ENCODE peak calls at places on chromosome 16, in six cellular contexts. Z is left lung; U is tibial nerve; V is CD8-positive, alpha-beta memory T cell; F is CD8-positive, alpha-beta T cell; L is right lobe of liver. N is an unnamed sample.

GRCh38 chr16:66357523-66357928 is 9.0 kb upstream of the CDH5 start:
- DNase-seq in L (no peak), U (peak; percentile 41), Z (no peak), F (no peak), V (no peak), N (no peak)

GRCh38 chr16:81374514-81374913 is 59.8 kb downstream of the GAN start:
- DNase-seq in F (no peak), Z (no peak), L (no peak), V (no peak), U (no peak), N (no peak)

GRCh38 chr16:86384263-86384649 is 126.1 kb upstream of the FOXF1 start:
- DNase-seq in U (no peak), F (no peak), V (no peak), L (no peak), Z (no peak), N (peak; percentile 84)

GRCh38 chr16:85253127-85253941 is 141.1 kb upstream of the CIBAR2 start:
- DNase-seq in V (peak; percentile 59), U (no peak), L (peak; percentile 91), F (peak; percentile 77), Z (peak; percentile 60), N (no peak)

GRCh38 chr16:86567701-86568571 is 1.3 kb downstream of the FOXC2 start:
- DNase-seq in V (no peak), Z (no peak), U (no peak), F (no peak), L (no peak), N (no peak)

GRCh38 chr16:50246299-50247122 is 19.8 kb upstream of the ADCY7 start:
- DNase-seq in V (no peak), Z (peak; percentile 56), L (no peak), F (no peak), U (no peak), N (peak; percentile 83)

GRCh38 chr16:14070555-14070876 is 603 bp upstream of the MRTFB start:
- DNase-seq in L (no peak), V (no peak), U (no peak), Z (no peak), F (no peak), N (no peak)

GRCh38 chr16:49986351-49987124 is 38.5 kb upstream of the CNEP1R1 start:
- DNase-seq in Z (no peak), U (no peak), L (no peak), V (no peak), F (no peak), N (no peak)

GRCh38 chr16:30761427-30761927 is 385 bp downstream of the CFAP119 start:
- DNase-seq in Z (no peak), F (no peak), L (no peak), V (peak; percentile 29), U (no peak), N (peak; percentile 78)

GRCh38 chr16:10949424-10949970 is 5.1 kb downstream of the CLEC16A start:
- DNase-seq in U (no peak), V (no peak), L (no peak), Z (peak; percentile 61), F (no peak), N (no peak)

GRCh38 chr16:87847785-87848675 is 21.3 kb downstream of the SLC7A5 start:
- DNase-seq in V (no peak), U (peak; percentile 46), L (peak; percentile 81), Z (no peak), F (no peak), N (no peak)

GRCh38 chr16:73092236-73092781 is 44.4 kb upstream of the ZFHX3 start:
- DNase-seq in F (no peak), V (no peak), Z (no peak), L (no peak), U (no peak), N (no peak)

GRCh38 chr16:49540836-49541235 is 167.2 kb downstream of the C16orf78 start:
- DNase-seq in F (no peak), V (no peak), L (no peak), Z (no peak), U (no peak), N (no peak)

GRCh38 chr16:60271382-60272180 is 1537.5 kb upstream of the GOT2 start:
- DNase-seq in L (no peak), U (no peak), V (no peak), F (no peak), Z (no peak), N (no peak)

GRCh38 chr16:69417537-69418199 is 6.8 kb upstream of the CYB5B start:
- DNase-seq in F (no peak), L (no peak), V (no peak), U (no peak), Z (no peak), N (no peak)

GRCh38 chr16:17205279-17206139 is 265.3 kb downstream of the XYLT1 start:
- DNase-seq in F (no peak), Z (no peak), U (no peak), L (no peak), V (no peak), N (no peak)

GRCh38 chr16:67406628-67407027 is 9.6 kb downstream of the ZDHHC1 start:
- DNase-seq in Z (no peak), L (no peak), U (no peak), F (no peak), V (no peak), N (no peak)

GRCh38 chr16:53094013-53094630 is 39.3 kb downstream of the CHD9 start:
- DNase-seq in Z (peak; percentile 75), U (no peak), F (peak; percentile 52), L (peak; percentile 64), V (peak; percentile 25), N (peak; percentile 89)

GRCh38 chr16:88339926-88340754 is 42.6 kb upstream of the ZNF469 start:
- DNase-seq in U (no peak), V (no peak), Z (no peak), F (no peak), L (peak; percentile 31), N (peak; percentile 60)

GRCh38 chr16:28951410-28951943 is 740 bp downstream of the NFATC2IP start:
- DNase-seq in F (no peak), Z (peak; percentile 46), V (no peak), U (no peak), L (no peak), N (no peak)

GRCh38 chr16:47806309-47806847 is 345.2 kb downstream of the PHKB start:
- DNase-seq in L (no peak), U (no peak), F (no peak), V (no peak), Z (no peak), N (no peak)

GRCh38 chr16:5108505-5109158 is 11.0 kb upstream of the EEF2KMT start:
- DNase-seq in V (no peak), U (no peak), F (no peak), Z (no peak), L (no peak), N (no peak)

GRCh38 chr16:19808061-19808621 is 76.5 kb downstream of the GPRC5B start:
- DNase-seq in Z (no peak), U (no peak), L (no peak), F (no peak), V (no peak), N (no peak)

GRCh38 chr16:72797606-72798005 is 250.3 kb downstream of the ZFHX3 start:
- DNase-seq in L (no peak), V (no peak), F (no peak), Z (no peak), U (no peak), N (no peak)

GRCh38 chr16:67000384-67001158 is 12.2 kb downstream of the CES4A start:
- DNase-seq in V (peak; percentile 34), U (peak; percentile 60), F (peak; percentile 68), L (peak; percentile 68), Z (peak; percentile 69), N (peak; percentile 87)

GRCh38 chr16:48365601-48366164 is 19.5 kb downstream of the SIAH1 start:
- DNase-seq in L (peak; percentile 96), Z (peak; percentile 94), F (peak; percentile 82), U (peak; percentile 81), V (peak; percentile 59), N (peak; percentile 96)

GRCh38 chr16:11526921-11527320 is 59.8 kb downstream of the LITAF start:
- DNase-seq in Z (no peak), U (no peak), V (no peak), F (no peak), L (peak; percentile 39), N (no peak)

GRCh38 chr16:12458591-12459400 is 344.9 kb downstream of the CPPED1 start:
- DNase-seq in L (peak; percentile 81), F (peak; percentile 59), Z (peak; percentile 66), V (no peak), U (no peak), N (peak; percentile 81)

GRCh38 chr16:87832759-87833502 is 36.4 kb downstream of the SLC7A5 start:
- DNase-seq in Z (no peak), U (no peak), V (no peak), F (no peak), L (peak; percentile 53), N (no peak)

GRCh38 chr16:71564377-71564967 is 12.4 kb downstream of the TAT start:
- DNase-seq in V (no peak), L (no peak), F (no peak), U (peak; percentile 79), Z (no peak), N (no peak)

GRCh38 chr16:57938484-57938883 is 32.4 kb downstream of the CNGB1 start:
- DNase-seq in F (no peak), Z (no peak), L (no peak), V (no peak), U (no peak), N (no peak)
- H3K27ac ChIP-seq in F (no peak overlapping the region), Z (peak overlapping the region; percentile 28), L (no peak overlapping the region), V (no peak overlapping the region), U (no peak overlapping the region), N (no peak overlapping the region)

DNA sequence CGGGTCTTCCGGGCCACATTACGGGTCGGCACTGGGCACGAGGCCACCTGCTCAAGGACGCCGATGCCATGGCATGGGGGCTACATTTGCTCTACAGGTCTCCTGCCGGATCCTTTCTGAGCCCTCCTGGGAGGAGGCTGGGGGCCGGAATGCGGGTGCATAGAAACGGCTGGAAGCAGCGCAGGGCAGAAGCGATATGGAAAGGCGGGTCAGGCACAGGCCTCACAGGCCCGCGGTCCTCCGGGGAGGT is 28.4 kb downstream of the AXIN1 start:
- DNase-seq in V (no peak), L (no peak), F (no peak), U (no peak), Z (no peak), N (no peak)
- H3K4me1 ChIP-seq in V (peaks cover 63% of the 10 kb centered on the region), L (no peaks in the 10 kb centered on the region), F (peaks cover 69% of the 10 kb centered on the region), U (peaks cover 12% of the 10 kb centered on the region), Z (peaks cover 52% of the 10 kb centered on the region), N (peaks cover 8% of the 10 kb centered on the region)

GRCh38 chr16:1941924-1942809 is 832 bp downstream of the MSRB1 start:
- DNase-seq in L (no peak), V (no peak), F (no peak), U (no peak), Z (peak; percentile 72), N (no peak)

GRCh38 chr16:1940273-1941161 is 2.5 kb downstream of the MSRB1 start:
- DNase-seq in Z (no peak), L (peak; percentile 87), F (no peak), V (no peak), U (no peak), N (no peak)

GRCh38 chr16:1942810-1943726 is at the start of gene MSRB1:
- DNase-seq in V (peak; percentile 100), Z (peak; percentile 100), U (peak; percentile 100), L (peak; percentile 100), F (peak; percentile 99), N (peak; percentile 100)

GRCh38 chr16:1938910-1939309 is 4.1 kb downstream of the MSRB1 start:
- DNase-seq in F (no peak), U (no peak), L (no peak), V (no peak), Z (no peak), N (no peak)

GRCh38 chr16:1941162-1941923 is 1.7 kb downstream of the MSRB1 start:
- DNase-seq in F (no peak), L (peak; percentile 82), Z (no peak), U (no peak), V (no peak), N (no peak)
- H3K4me3 ChIP-seq in F (no peak overlapping the region), L (peak overlapping the region; percentile 83), Z (no peak overlapping the region), U (no peak overlapping the region), V (no peak overlapping the region), N (peak overlapping the region; percentile 86)

GRCh38 chr16:15829460-15829859 is 27.4 kb downstream of the MYH11 start:
- DNase-seq in V (no peak), Z (peak; percentile 45), F (no peak), U (peak; percentile 17), L (no peak), N (peak; percentile 91)
- H3K27ac ChIP-seq in V (no peak overlapping the region), Z (no peak overlapping the region), F (no peak overlapping the region), U (no peak overlapping the region), L (no peak overlapping the region), N (no peak overlapping the region)